ENCODE peak calls at places on chromosomes 6 and 20, in seven cellular contexts. E is breast epithelium, A is spleen, D is AG04450, W is right atrium auricular region, R is IMR-90, U is left ventricle myocardium inferior. I is an unnamed sample.

GRCh38 chr6:42766163-42766670 is 15.6 kb upstream of the BICRAL start:
- DNase-seq in E (no peak), A (no peak), D (no peak), W (no peak), R (peak; percentile 81), U (no peak), I (no peak)

GRCh38 chr6:148611213-148611612 is 135.6 kb upstream of the UST start:
- DNase-seq in E (no peak), A (no peak), D (no peak), W (peak; percentile 88), R (no peak), U (peak; percentile 60), I (no peak)

GRCh38 chr6:26613717-26614683 is 17.2 kb downstream of the ABT1 start:
- DNase-seq in E (no peak), A (no peak), D (no peak), W (no peak), R (no peak), U (no peak), I (no peak)

GRCh38 chr6:113707194-113707593 is 150.0 kb upstream of the MARCKS start:
- DNase-seq in E (no peak), A (no peak), D (no peak), W (no peak), R (no peak), U (no peak), I (no peak)

GRCh38 chr6:120556491-120556890 is 777.8 kb downstream of the TBC1D32 start:
- DNase-seq in E (no peak), A (no peak), D (no peak), W (no peak), R (no peak), U (no peak), I (no peak)

GRCh38 chr6:4319992-4320683 is 184.8 kb upstream of the ECI2 start:
- DNase-seq in E (no peak), A (no peak), D (no peak), W (no peak), R (peak; percentile 65), U (no peak), I (no peak)

GRCh38 chr6:157728183-157728881 is 94.7 kb upstream of the SNX9 start:
- DNase-seq in E (no peak), A (no peak), D (no peak), W (no peak), R (no peak), U (no peak), I (no peak)

GRCh38 chr20:62739581-62740285 is 31.1 kb downstream of the NTSR1 start:
- DNase-seq in E (peak; percentile 34), A (peak; percentile 89), D (no peak), W (peak; percentile 66), R (no peak), U (peak; percentile 20), I (no peak)

GRCh38 chr20:51220293-51220706 is 197.4 kb upstream of the KCNG1 start:
- DNase-seq in E (no peak), A (peak; percentile 80), D (no peak), W (no peak), R (no peak), U (peak; percentile 20), I (no peak)

GRCh38 chr6:36840471-36841461 is 1.5 kb upstream of the CPNE5 start:
- DNase-seq in E (no peak), A (no peak), D (no peak), W (no peak), R (no peak), U (peak; percentile 57), I (no peak)

GRCh38 chr6:169675011-169675410 is 26.8 kb downstream of the WDR27 start:
- DNase-seq in E (no peak), A (no peak), D (no peak), W (peak; percentile 50), R (no peak), U (no peak), I (no peak)

GRCh38 chr20:14778096-14778495 is 440.7 kb upstream of the FLRT3 start:
- DNase-seq in E (no peak), A (no peak), D (no peak), W (no peak), R (no peak), U (no peak), I (no peak)
- TF ChIP-seq CTCF in E (no peak), A (no peak), D (no peak), W (no peak), R (no peak), U (no peak), I (no peak)

GRCh38 chr20:18588554-18589043 is 745 bp downstream of the DTD1 start:
- DNase-seq in E (no peak), A (peak; percentile 79), D (no peak), W (no peak), R (no peak), U (no peak), I (no peak)
- H3K4me3 ChIP-seq in E (peak overlapping the region; percentile 98), A (peak overlapping the region; percentile 80), D (peak overlapping the region; percentile 82), W (peak overlapping the region; percentile 81), R (peak overlapping the region; percentile 75), U (peak overlapping the region; percentile 91), I (peak overlapping the region; percentile 85)

GRCh38 chr20:17611290-17611539 is 41.3 kb downstream of the DSTN start:
- DNase-seq in E (no peak), A (no peak), D (no peak), W (no peak), R (no peak), U (no peak), I (no peak)
- TF ChIP-seq CTCF in E (peak; percentile 60), A (no peak), D (no peak), W (peak; percentile 49), R (no peak), U (no peak), I (no peak)

GRCh38 chr20:1965520-1966278 is 28.2 kb downstream of the PDYN start:
- DNase-seq in E (no peak), A (peak; percentile 92), D (peak; percentile 16), W (peak; percentile 84), R (peak; percentile 54), U (peak; percentile 73), I (peak; percentile 2)
- H3K4me3 ChIP-seq in E (peak overlapping the region; percentile 19), A (peak overlapping the region; percentile 20), D (no peak overlapping the region), W (no peak overlapping the region), R (no peak overlapping the region), U (peak overlapping the region; percentile 25), I (peak overlapping the region; percentile 41)

DNA sequence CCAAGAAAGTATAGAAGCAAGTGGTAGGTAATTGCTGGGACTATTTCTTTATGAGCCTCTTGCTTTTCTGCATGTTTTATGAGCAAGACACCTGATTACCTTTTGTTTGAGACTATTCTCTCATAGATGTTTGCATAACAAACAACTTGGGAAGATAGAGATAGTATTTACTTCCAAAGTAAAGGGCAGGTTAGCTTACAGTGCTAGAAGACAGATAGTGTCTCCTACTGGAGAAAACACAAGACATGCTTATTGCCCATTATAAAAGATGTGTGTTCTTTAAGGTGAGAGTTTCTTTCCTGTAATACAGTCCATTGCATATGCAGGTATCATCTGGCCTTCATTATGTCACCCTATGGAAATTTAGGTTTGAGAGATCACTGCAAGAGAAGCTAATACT is 174.2 kb upstream of the FUT9 start:
- DNase-seq in E (no peak), A (no peak), D (no peak), W (no peak), R (no peak), U (no peak), I (no peak)
- TF ChIP-seq CTCF in E (no peak), A (no peak), D (no peak), W (no peak), R (no peak), U (no peak), I (no peak)

GRCh38 chr6:107114872-107115694 is at the start of gene BEND3:
- DNase-seq in E (no peak), A (peak; percentile 85), D (no peak), W (no peak), R (no peak), U (peak; percentile 40), I (no peak)

GRCh38 chr6:107113460-107114212 is 1.7 kb downstream of the BEND3 start:
- DNase-seq in E (no peak), A (no peak), D (no peak), W (no peak), R (no peak), U (no peak), I (no peak)

GRCh38 chr6:107116328-107116892 is 1.1 kb upstream of the BEND3 start:
- DNase-seq in E (no peak), A (no peak), D (no peak), W (no peak), R (no peak), U (no peak), I (no peak)

GRCh38 chr6:107115695-107116327 is 496 bp upstream of the BEND3 start:
- DNase-seq in E (no peak), A (peak; percentile 78), D (no peak), W (no peak), R (no peak), U (no peak), I (peak; percentile 6)

DNA sequence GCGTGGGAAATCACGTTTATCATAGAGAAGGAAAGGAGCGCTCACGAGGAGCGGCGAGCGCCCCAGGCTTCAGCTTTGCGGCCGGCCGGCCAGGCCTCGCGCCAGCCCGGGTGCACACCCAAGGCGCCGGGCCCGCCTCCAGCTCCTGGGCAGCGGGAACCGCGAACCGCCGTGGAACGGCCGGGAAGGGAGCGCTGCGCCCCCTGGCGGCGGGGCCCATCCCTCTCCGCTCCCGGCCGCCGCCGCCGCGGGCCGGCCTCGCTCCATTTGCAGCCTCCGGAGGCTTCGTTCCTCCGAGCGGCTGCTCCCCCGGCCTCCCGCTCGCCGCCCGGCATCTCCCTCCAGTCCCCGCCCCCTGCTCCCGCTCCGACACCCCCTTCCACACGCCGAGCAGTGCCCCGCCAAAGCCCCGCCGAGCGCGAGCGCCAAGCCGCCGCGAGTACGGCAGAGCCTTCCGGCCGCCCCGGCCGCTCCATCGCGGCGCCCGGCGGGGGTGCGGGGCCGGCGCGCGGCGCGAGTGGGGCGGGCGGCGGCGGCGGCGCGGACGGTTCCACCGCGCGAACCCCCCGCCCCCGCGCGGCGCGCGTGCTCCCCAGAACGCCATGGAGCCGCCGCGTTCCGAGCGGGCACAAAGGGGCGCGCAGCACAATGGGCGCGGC is 973 bp downstream of the BEND3 start:
- DNase-seq in E (peak; percentile 86), A (peak; percentile 95), D (peak; percentile 53), W (peak; percentile 73), R (peak; percentile 81), U (peak; percentile 89), I (no peak)
- H3K4me3 ChIP-seq in E (peak overlapping the region; percentile 73), A (peak overlapping the region; percentile 74), D (peak overlapping the region; percentile 62), W (peak overlapping the region; percentile 63), R (peak overlapping the region; percentile 98), U (peak overlapping the region; percentile 83), I (peak overlapping the region; percentile 52)

DNA sequence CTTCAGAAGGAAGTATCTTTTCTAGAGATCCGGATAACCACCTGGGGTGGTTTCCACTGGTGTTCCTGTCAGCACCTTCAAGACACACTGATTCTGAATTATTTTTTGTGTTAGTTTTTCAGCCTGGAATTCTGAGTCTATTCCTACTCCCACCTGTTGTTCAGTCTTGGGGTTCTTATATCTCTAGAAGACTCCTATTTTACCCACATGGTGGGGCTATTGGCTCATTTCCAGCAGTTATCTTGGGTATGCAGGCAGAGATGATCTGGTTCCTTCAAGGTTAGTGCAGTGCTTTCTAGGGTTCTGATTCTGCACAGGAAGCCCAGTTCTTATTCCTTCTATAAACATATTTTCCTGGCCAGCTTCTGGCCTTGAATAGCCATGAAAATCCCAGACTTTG is 175.6 kb upstream of the PDE7B start:
- DNase-seq in E (no peak), A (no peak), D (no peak), W (no peak), R (peak; percentile 41), U (no peak), I (no peak)
- TF ChIP-seq CTCF in E (no peak), A (peak; percentile 50), D (peak; percentile 15), W (peak; percentile 25), R (peak; percentile 22), U (peak; percentile 23), I (peak; percentile 67)